ENCODE peak calls at places on chromosomes 1 and 21, in seven cellular contexts. One of them, this sample, is unnamed.

GRCh38 chr21:33386222-33386784 is 16.9 kb upstream of the IFNGR2 start:
- DNase-seq in activated T-helper 1 cell treated with Interleukin-2 at 50 U/mL for 16 hours: no peak
- DNase-seq in epithelial cell of prostate: no peak
- DNase-seq in GM23338: peak
- DNase-seq in iris pigment epithelial cell: no peak
- DNase-seq in fibroblast of the aortic adventitia: no peak
- DNase-seq in fibroblast of the conjunctiva: no peak
- DNase-seq in this sample: peak

GRCh38 chr1:101109791-101110190 is 84.2 kb upstream of the DPH5 start:
- DNase-seq in iris pigment epithelial cell: no peak
- DNase-seq in GM23338: no peak
- DNase-seq in epithelial cell of prostate: no peak
- DNase-seq in fibroblast of the conjunctiva: no peak
- DNase-seq in fibroblast of the aortic adventitia: no peak
- DNase-seq in activated T-helper 1 cell treated with Interleukin-2 at 50 U/mL for 16 hours: no peak
- DNase-seq in this sample: no peak

GRCh38 chr21:33539612-33540011 is 2.3 kb downstream of the GART start:
- DNase-seq in iris pigment epithelial cell: peak
- DNase-seq in fibroblast of the aortic adventitia: peak
- DNase-seq in epithelial cell of prostate: no peak
- DNase-seq in activated T-helper 1 cell treated with Interleukin-2 at 50 U/mL for 16 hours: no peak
- DNase-seq in fibroblast of the conjunctiva: no peak
- DNase-seq in GM23338: no peak
- DNase-seq in this sample: peak

GRCh38 chr21:38596264-38597042 is 98.2 kb upstream of the ERG start:
- DNase-seq in fibroblast of the conjunctiva: no peak
- DNase-seq in activated T-helper 1 cell treated with Interleukin-2 at 50 U/mL for 16 hours: no peak
- DNase-seq in epithelial cell of prostate: peak
- DNase-seq in fibroblast of the aortic adventitia: no peak
- DNase-seq in iris pigment epithelial cell: peak
- DNase-seq in GM23338: no peak
- DNase-seq in this sample: no peak

GRCh38 chr1:4170953-4171352 is 270.9 kb upstream of the C1orf174 start:
- DNase-seq in fibroblast of the aortic adventitia: no peak
- DNase-seq in activated T-helper 1 cell treated with Interleukin-2 at 50 U/mL for 16 hours: no peak
- DNase-seq in GM23338: no peak
- DNase-seq in epithelial cell of prostate: no peak
- DNase-seq in fibroblast of the conjunctiva: no peak
- DNase-seq in iris pigment epithelial cell: no peak
- DNase-seq in this sample: no peak

GRCh38 chr1:23628951-23629387 is 62.6 kb upstream of the RPL11 start:
- DNase-seq in epithelial cell of prostate: no peak
- DNase-seq in iris pigment epithelial cell: no peak
- DNase-seq in activated T-helper 1 cell treated with Interleukin-2 at 50 U/mL for 16 hours: no peak
- DNase-seq in GM23338: no peak
- DNase-seq in fibroblast of the aortic adventitia: no peak
- DNase-seq in fibroblast of the conjunctiva: no peak
- DNase-seq in this sample: no peak

GRCh38 chr1:156483397-156483796 is 17.2 kb downstream of the MEF2D start:
- DNase-seq in fibroblast of the aortic adventitia: no peak
- DNase-seq in fibroblast of the conjunctiva: no peak
- DNase-seq in iris pigment epithelial cell: no peak
- DNase-seq in GM23338: no peak
- DNase-seq in activated T-helper 1 cell treated with Interleukin-2 at 50 U/mL for 16 hours: no peak
- DNase-seq in epithelial cell of prostate: no peak
- DNase-seq in this sample: no peak

GRCh38 chr1:26323382-26323781 is 5.6 kb downstream of the CD52 start:
- DNase-seq in activated T-helper 1 cell treated with Interleukin-2 at 50 U/mL for 16 hours: no peak
- DNase-seq in GM23338: no peak
- DNase-seq in fibroblast of the conjunctiva: no peak
- DNase-seq in epithelial cell of prostate: no peak
- DNase-seq in iris pigment epithelial cell: no peak
- DNase-seq in fibroblast of the aortic adventitia: no peak
- DNase-seq in this sample: no peak